ENCODE peak calls at places on chromosomes 5 and 9, in nine cellular contexts. F is kidney epithelial cell, N is body of pancreas, W is psoas muscle, H is brain microvascular endothelial cell, Y is kidney, M is endothelial cell of umbilical vein, U is mammary epithelial cell, K is Calu3. B is an unnamed sample.

GRCh38 chr9:120531683-120532300 is 48.2 kb downstream of the CDK5RAP2 start:
- DNase-seq in F (no peak), N (no peak), W (no peak), H (peak; percentile 13), Y (no peak), M (peak; percentile 30), U (peak; percentile 59), K (peak; percentile 30), B (no peak)

GRCh38 chr9:14741369-14741768 is 18.8 kb upstream of the CER1 start:
- DNase-seq in F (no peak), N (no peak), W (no peak), H (no peak), Y (no peak), M (no peak), U (no peak), K (no peak), B (peak; percentile 6)

GRCh38 chr9:36092509-36093215 is 43.9 kb upstream of the GLIPR2 start:
- DNase-seq in F (no peak), N (no peak), W (no peak), H (peak; percentile 11), Y (no peak), M (no peak), U (no peak), K (no peak), B (peak; percentile 71)

GRCh38 chr5:137147346-137147745 is 351.8 kb downstream of the SPOCK1 start:
- DNase-seq in F (no peak), N (no peak), W (no peak), H (no peak), Y (no peak), M (no peak), U (no peak), K (no peak), B (no peak)

GRCh38 chr5:88938488-88938887 is 55.5 kb upstream of the MEF2C start:
- DNase-seq in F (no peak), N (no peak), W (no peak), H (no peak), Y (no peak), M (no peak), U (no peak), K (no peak), B (no peak)

GRCh38 chr5:150616506-150616905 is 24.0 kb upstream of the SYNPO start:
- DNase-seq in F (no peak), N (no peak), W (peak; percentile 21), H (no peak), Y (no peak), M (no peak), U (no peak), K (no peak), B (no peak)

GRCh38 chr9:137069508-137070071 is 767 bp downstream of the SAPCD2 start:
- DNase-seq in F (no peak), N (no peak), W (no peak), H (no peak), Y (peak; percentile 84), M (no peak), U (no peak), K (no peak), B (peak; percentile 41)

GRCh38 chr5:14588145-14588544 is 6.6 kb downstream of the OTULINL start:
- DNase-seq in F (no peak), N (no peak), W (no peak), H (no peak), Y (no peak), M (no peak), U (no peak), K (no peak), B (no peak)

GRCh38 chr5:107338341-107338740 is 332.4 kb downstream of the EFNA5 start:
- DNase-seq in F (no peak), N (no peak), W (no peak), H (no peak), Y (no peak), M (no peak), U (peak; percentile 61), K (no peak), B (no peak)

GRCh38 chr5:95870105-95870672 is 47.7 kb upstream of the GLRX start:
- DNase-seq in F (no peak), N (no peak), W (no peak), H (peak; percentile 33), Y (no peak), M (peak; percentile 87), U (peak; percentile 87), K (no peak), B (peak; percentile 48)

GRCh38 chr5:145294321-145294720 is 540.8 kb downstream of the PRELID2 start:
- DNase-seq in F (no peak), N (no peak), W (no peak), H (no peak), Y (no peak), M (no peak), U (peak; percentile 19), K (no peak), B (no peak)

GRCh38 chr5:95852567-95852966 is 30.0 kb upstream of the GLRX start:
- DNase-seq in F (no peak), N (no peak), W (no peak), H (no peak), Y (no peak), M (no peak), U (no peak), K (no peak), B (no peak)

GRCh38 chr9:135552698-135553161 is 6.8 kb downstream of the OBP2A start:
- DNase-seq in F (no peak), N (no peak), W (no peak), H (no peak), Y (no peak), M (no peak), U (no peak), K (no peak), B (no peak)

DNA sequence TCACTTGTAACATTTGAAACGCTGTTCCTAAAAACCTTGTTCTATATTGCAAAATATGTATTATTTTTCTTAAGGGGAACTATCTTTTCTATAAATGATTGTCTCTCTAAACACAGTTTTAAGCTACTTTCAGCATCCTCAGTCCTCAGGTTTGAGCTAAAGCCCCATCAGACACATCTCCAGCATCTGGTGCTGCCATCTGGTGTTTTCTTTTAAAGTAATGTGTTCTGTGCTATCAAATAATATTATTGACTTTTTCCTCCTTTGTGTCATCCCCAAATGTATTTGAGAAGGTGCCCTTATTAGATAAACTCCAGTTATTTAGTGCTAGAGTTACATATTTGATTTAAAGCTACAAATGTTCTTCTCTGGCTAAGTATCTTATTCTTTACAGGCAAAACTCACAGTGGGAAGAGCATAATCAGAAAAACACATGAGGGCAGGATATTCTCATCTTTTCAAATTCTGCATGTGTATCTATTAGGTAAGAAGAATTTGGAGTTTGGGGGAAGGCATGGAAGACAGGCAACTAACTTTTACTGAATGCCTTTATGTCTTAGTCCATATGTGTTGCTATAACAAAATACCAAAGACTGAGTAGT is 27.5 kb downstream of the ZNF474 start:
- DNase-seq in F (no peak), N (no peak), W (no peak), H (peak; percentile 72), Y (no peak), M (peak; percentile 42), U (peak; percentile 45), K (peak; percentile 36), B (no peak)
- TF ChIP-seq CTCF in F (peak; percentile 56), N (no peak), W (peak; percentile 23), H (peak; percentile 63), Y (peak; percentile 8), M (peak; percentile 19), U (peak; percentile 43), K (peak; percentile 35), B (no peak)

DNA sequence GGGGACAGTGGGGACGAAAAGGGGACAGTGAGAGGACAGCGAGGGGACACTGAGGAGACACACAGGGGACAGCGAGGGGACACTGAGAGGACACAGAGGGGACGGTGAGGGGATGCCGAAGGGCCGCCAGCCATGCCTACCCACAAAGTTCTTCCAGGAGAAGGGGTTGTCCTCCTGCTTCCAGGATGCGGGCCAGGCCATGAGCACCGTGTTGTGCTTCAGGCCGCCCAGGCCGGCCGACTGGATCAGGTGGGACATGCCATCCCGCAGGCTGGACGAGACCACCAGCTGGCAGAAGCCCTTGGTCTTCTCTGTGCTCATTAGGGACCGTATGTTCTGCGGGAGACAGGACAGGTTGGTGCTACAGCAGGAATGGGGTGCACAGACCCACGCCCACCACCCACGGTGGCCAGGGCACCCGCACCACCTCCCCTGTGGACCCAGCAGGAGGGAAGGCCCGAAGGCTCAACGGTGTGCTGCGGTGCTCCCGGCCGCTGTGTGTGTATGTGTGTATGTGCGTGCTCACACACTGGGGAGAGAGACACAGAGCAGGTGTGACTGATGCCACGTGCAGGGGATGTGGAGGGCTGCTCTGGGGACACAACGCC is 46.6 kb downstream of the SLC12A7 start:
- DNase-seq in F (no peak), N (no peak), W (no peak), H (no peak), Y (peak; percentile 68), M (no peak), U (no peak), K (no peak), B (no peak)
- TF ChIP-seq CTCF in F (no peak), N (no peak), W (no peak), H (no peak), Y (no peak), M (no peak), U (no peak), K (no peak), B (no peak)

GRCh38 chr5:62308439-62308838 is 2.4 kb downstream of the KIF2A start:
- DNase-seq in F (no peak), N (no peak), W (no peak), H (no peak), Y (no peak), M (no peak), U (no peak), K (no peak), B (no peak)

GRCh38 chr5:62305358-62305714 is 670 bp upstream of the KIF2A start:
- DNase-seq in F (no peak), N (no peak), W (no peak), H (no peak), Y (no peak), M (no peak), U (peak; percentile 34), K (no peak), B (no peak)

GRCh38 chr5:62306494-62307363 is 723 bp downstream of the KIF2A start:
- DNase-seq in F (no peak), N (peak; percentile 29), W (no peak), H (peak; percentile 14), Y (peak; percentile 81), M (peak; percentile 41), U (peak; percentile 30), K (peak; percentile 42), B (peak; percentile 58)

GRCh38 chr5:62307364-62307689 is 1.3 kb downstream of the KIF2A start:
- DNase-seq in F (no peak), N (no peak), W (no peak), H (no peak), Y (no peak), M (no peak), U (no peak), K (no peak), B (no peak)

GRCh38 chr5:62305715-62306493 is at the start of gene KIF2A:
- DNase-seq in F (peak; percentile 49), N (peak; percentile 88), W (peak; percentile 94), H (peak; percentile 84), Y (peak; percentile 96), M (peak; percentile 93), U (peak; percentile 94), K (peak; percentile 93), B (peak; percentile 99)
- TF ChIP-seq CTCF in F (no peak), N (peak; percentile 48), W (peak; percentile 21), H (no peak), Y (no peak), M (peak; percentile 11), U (no peak), K (no peak), B (no peak)

GRCh38 chr9:122356627-122357026 is 14.2 kb upstream of the PTGS1 start:
- DNase-seq in F (no peak), N (no peak), W (no peak), H (no peak), Y (no peak), M (no peak), U (no peak), K (no peak), B (no peak)
- TF ChIP-seq CTCF in F (peak; percentile 26), N (no peak), W (no peak), H (peak; percentile 79), Y (no peak), M (peak; percentile 33), U (peak; percentile 28), K (no peak), B (no peak)

GRCh38 chr5:72366324-72366976 is 46.3 kb downstream of the PTCD2 start:
- DNase-seq in F (no peak), N (peak; percentile 76), W (no peak), H (peak; percentile 83), Y (no peak), M (peak; percentile 87), U (peak; percentile 61), K (peak; percentile 67), B (peak; percentile 49)
- TF ChIP-seq CTCF in F (peak; percentile 69), N (peak; percentile 89), W (peak; percentile 83), H (peak; percentile 83), Y (peak; percentile 87), M (peak; percentile 66), U (peak; percentile 81), K (no peak), B (peak; percentile 58)

B was measured in GM20000.